ENCODE peak calls at places on chromosomes 5 and 9, in seven cellular contexts. W is stimulated activated effector memory CD8-positive, alpha-beta T cell treated with anti-CD3 and anti-CD28 coated beads, Interleukin-12 subunit alpha, Interleukin-12 subunit beta, amount 100 ng/mL, for 72 hours; T is NCI-H774; C is activated T-cell treated with anti-CD3 and anti-CD28 coated beads, Interleukin-2, amount 50 U/mL, for 48 hours; U is lower lobe of right lung; E is substantia nigra; P is pancreas. N is an unnamed sample.

GRCh38 chr9:137318976-137319375 is 16.9 kb upstream of the NRARP start:
- DNase-seq in W (no peak), T (no peak), C (no peak), U (peak; percentile 50), E (no peak), P (no peak), N (no peak)

GRCh38 chr9:80540387-80540786 is 968.6 kb downstream of the TLE4 start:
- DNase-seq in W (no peak), T (no peak), C (no peak), U (no peak), E (no peak), P (no peak), N (no peak)

GRCh38 chr9:5851445-5851844 is 18.5 kb upstream of the ERMP1 start:
- DNase-seq in W (no peak), T (no peak), C (peak; percentile 50), U (no peak), E (no peak), P (no peak), N (no peak)

GRCh38 chr5:84306617-84307016 is 78.1 kb downstream of the EDIL3 start:
- DNase-seq in W (no peak), T (no peak), C (no peak), U (no peak), E (no peak), P (no peak), N (no peak)

GRCh38 chr5:41641621-41642020 is 131.2 kb upstream of the PLCXD3 start:
- DNase-seq in W (no peak), T (no peak), C (no peak), U (no peak), E (no peak), P (no peak), N (no peak)

GRCh38 chr5:161380550-161380949 is 166.0 kb downstream of the GABRB2 start:
- DNase-seq in W (no peak), T (no peak), C (no peak), U (no peak), E (no peak), P (no peak), N (no peak)

GRCh38 chr9:123893831-123894460 is 36.0 kb downstream of the DENND1A start:
- DNase-seq in W (no peak), T (no peak), C (no peak), U (no peak), E (no peak), P (no peak), N (no peak)

GRCh38 chr5:170348069-170348702 is 41.0 kb downstream of the KCNMB1 start:
- DNase-seq in W (no peak), T (no peak), C (no peak), U (no peak), E (no peak), P (no peak), N (no peak)

GRCh38 chr9:98658965-98659364 is 49.8 kb downstream of the GABBR2 start:
- DNase-seq in W (no peak), T (no peak), C (no peak), U (no peak), E (no peak), P (no peak), N (no peak)

GRCh38 chr5:116378007-116378831 is 196.4 kb downstream of the SEMA6A start:
- DNase-seq in W (no peak), T (no peak), C (no peak), U (no peak), E (no peak), P (no peak), N (no peak)

GRCh38 chr5:26847041-26847736 is 191.2 kb downstream of the CDH9 start:
- DNase-seq in W (no peak), T (peak; percentile 71), C (no peak), U (no peak), E (no peak), P (no peak), N (peak; percentile 31)

GRCh38 chr5:135609981-135610380 is 31.2 kb upstream of the CXCL14 start:
- DNase-seq in W (no peak), T (no peak), C (no peak), U (no peak), E (no peak), P (no peak), N (no peak)

GRCh38 chr5:88792144-88792840 is 90.7 kb downstream of the MEF2C start:
- DNase-seq in W (no peak), T (no peak), C (no peak), U (no peak), E (no peak), P (no peak), N (no peak)

GRCh38 chr9:69044226-69045219 is 9.0 kb downstream of the FXN start:
- DNase-seq in W (no peak), T (no peak), C (no peak), U (no peak), E (no peak), P (no peak), N (no peak)

GRCh38 chr9:89323257-89323841 is 5.0 kb downstream of the SECISBP2 start:
- DNase-seq in W (no peak), T (no peak), C (no peak), U (no peak), E (no peak), P (no peak), N (no peak)

GRCh38 chr5:1760656-1761452 is 38.8 kb downstream of the MRPL36 start:
- DNase-seq in W (no peak), T (no peak), C (no peak), U (peak; percentile 34), E (no peak), P (peak; percentile 10), N (no peak)

GRCh38 chr5:102975040-102975439 is 144.9 kb downstream of the GIN1 start:
- DNase-seq in W (no peak), T (no peak), C (no peak), U (no peak), E (no peak), P (no peak), N (no peak)

GRCh38 chr5:52668544-52669185 is 119.1 kb upstream of the ITGA1 start:
- DNase-seq in W (no peak), T (no peak), C (no peak), U (no peak), E (no peak), P (no peak), N (no peak)

GRCh38 chr5:78361226-78361993 is 993 bp downstream of the SCAMP1 start:
- DNase-seq in W (no peak), T (peak; percentile 51), C (peak; percentile 32), U (no peak), E (peak; percentile 34), P (peak; percentile 66), N (peak; percentile 51)

GRCh38 chr5:56328753-56329560 is 95.8 kb upstream of the ANKRD55 start:
- DNase-seq in W (no peak), T (no peak), C (peak; percentile 58), U (no peak), E (no peak), P (no peak), N (peak; percentile 83)

GRCh38 chr5:169978744-169979143 is 1.6 kb downstream of the INSYN2B start:
- DNase-seq in W (no peak), T (no peak), C (no peak), U (no peak), E (no peak), P (no peak), N (no peak)

GRCh38 chr9:98249774-98250173 is 5.7 kb downstream of the TBC1D2 start:
- DNase-seq in W (no peak), T (no peak), C (no peak), U (no peak), E (no peak), P (no peak), N (no peak)

GRCh38 chr5:113778147-113778546 is 264.7 kb downstream of the YTHDC2 start:
- DNase-seq in W (no peak), T (no peak), C (no peak), U (no peak), E (no peak), P (no peak), N (no peak)

GRCh38 chr5:99104538-99105132 is 175.8 kb upstream of the CHD1 start:
- DNase-seq in W (no peak), T (peak; percentile 38), C (no peak), U (no peak), E (no peak), P (no peak), N (peak; percentile 13)

GRCh38 chr5:79493596-79494343 is 20.2 kb downstream of the HOMER1 start:
- DNase-seq in W (no peak), T (no peak), C (no peak), U (no peak), E (no peak), P (no peak), N (no peak)